ENCODE peak calls at places on chromosome 11, in eight cellular contexts. One of them, this sample, is unnamed. For H3K4me1, the result is how much of the 10 kb centered on the place peaks cover.

GRCh38 chr11:1472180-1473005 is 14.2 kb downstream of the MOB2 start:
- DNase-seq in psoas muscle: peak
- DNase-seq in tibial artery: peak
- DNase-seq in tibial nerve: no peak
- DNase-seq in body of pancreas: peak
- DNase-seq in PC-3: no peak
- DNase-seq in CD4-positive, CD25-positive, alpha-beta regulatory T cell: no peak
- DNase-seq in thoracic aorta: no peak
- DNase-seq in this sample: no peak

GRCh38 chr11:129950319-129951034 is 52.2 kb downstream of the PRDM10 start:
- DNase-seq in psoas muscle: peak
- DNase-seq in tibial artery: no peak
- DNase-seq in body of pancreas: peak
- DNase-seq in tibial nerve: peak
- DNase-seq in thoracic aorta: no peak
- DNase-seq in CD4-positive, CD25-positive, alpha-beta regulatory T cell: no peak
- DNase-seq in PC-3: no peak
- DNase-seq in this sample: peak

GRCh38 chr11:110249066-110249465 is 47.3 kb downstream of the RDX start:
- DNase-seq in psoas muscle: no peak
- DNase-seq in CD4-positive, CD25-positive, alpha-beta regulatory T cell: peak
- DNase-seq in body of pancreas: no peak
- DNase-seq in thoracic aorta: no peak
- DNase-seq in tibial artery: no peak
- DNase-seq in PC-3: peak
- DNase-seq in tibial nerve: no peak
- DNase-seq in this sample: no peak

GRCh38 chr11:116703421-116703820 is 69.4 kb downstream of the BUD13 start:
- DNase-seq in CD4-positive, CD25-positive, alpha-beta regulatory T cell: peak
- DNase-seq in tibial artery: no peak
- DNase-seq in PC-3: no peak
- DNase-seq in psoas muscle: no peak
- DNase-seq in thoracic aorta: no peak
- DNase-seq in tibial nerve: no peak
- DNase-seq in body of pancreas: no peak
- DNase-seq in this sample: no peak

GRCh38 chr11:77705195-77705876 is 67.7 kb upstream of the CLNS1A start:
- DNase-seq in tibial artery: no peak
- DNase-seq in tibial nerve: no peak
- DNase-seq in CD4-positive, CD25-positive, alpha-beta regulatory T cell: peak
- DNase-seq in thoracic aorta: no peak
- DNase-seq in body of pancreas: no peak
- DNase-seq in psoas muscle: no peak
- DNase-seq in PC-3: peak
- DNase-seq in this sample: no peak

GRCh38 chr11:94139421-94139820 is 10.8 kb downstream of the PANX1 start:
- DNase-seq in thoracic aorta: no peak
- DNase-seq in tibial nerve: no peak
- DNase-seq in body of pancreas: no peak
- DNase-seq in PC-3: no peak
- DNase-seq in tibial artery: no peak
- DNase-seq in psoas muscle: no peak
- DNase-seq in CD4-positive, CD25-positive, alpha-beta regulatory T cell: no peak
- DNase-seq in this sample: no peak

GRCh38 chr11:126352934-126353801 is 2.3 kb upstream of the ST3GAL4 start:
- DNase-seq in tibial artery: no peak
- DNase-seq in CD4-positive, CD25-positive, alpha-beta regulatory T cell: peak
- DNase-seq in PC-3: peak
- DNase-seq in body of pancreas: no peak
- DNase-seq in thoracic aorta: no peak
- DNase-seq in tibial nerve: no peak
- DNase-seq in psoas muscle: no peak
- DNase-seq in this sample: no peak

GRCh38 chr11:106853850-106854401 is 164.3 kb downstream of the GUCY1A2 start:
- DNase-seq in body of pancreas: no peak
- DNase-seq in PC-3: no peak
- DNase-seq in tibial artery: peak
- DNase-seq in tibial nerve: no peak
- DNase-seq in thoracic aorta: no peak
- DNase-seq in CD4-positive, CD25-positive, alpha-beta regulatory T cell: no peak
- DNase-seq in psoas muscle: no peak
- DNase-seq in this sample: no peak

GRCh38 chr11:19953909-19954308 is 206.4 kb downstream of the DBX1 start:
- DNase-seq in psoas muscle: no peak
- DNase-seq in PC-3: peak
- DNase-seq in thoracic aorta: no peak
- DNase-seq in tibial nerve: no peak
- DNase-seq in CD4-positive, CD25-positive, alpha-beta regulatory T cell: no peak
- DNase-seq in body of pancreas: peak
- DNase-seq in tibial artery: no peak
- DNase-seq in this sample: no peak

GRCh38 chr11:2248242-2248641 is 22.1 kb downstream of the ASCL2 start:
- DNase-seq in PC-3: no peak
- DNase-seq in psoas muscle: no peak
- DNase-seq in tibial artery: no peak
- DNase-seq in thoracic aorta: no peak
- DNase-seq in body of pancreas: no peak
- DNase-seq in CD4-positive, CD25-positive, alpha-beta regulatory T cell: no peak
- DNase-seq in tibial nerve: no peak
- DNase-seq in this sample: peak

GRCh38 chr11:118892515-118892914 is 8.8 kb downstream of the CXCR5 start:
- DNase-seq in PC-3: no peak
- DNase-seq in tibial artery: no peak
- DNase-seq in body of pancreas: peak
- DNase-seq in thoracic aorta: no peak
- DNase-seq in tibial nerve: no peak
- DNase-seq in psoas muscle: no peak
- DNase-seq in CD4-positive, CD25-positive, alpha-beta regulatory T cell: peak
- DNase-seq in this sample: no peak

GRCh38 chr11:95243658-95244057 is 12.7 kb upstream of the SESN3 start:
- DNase-seq in body of pancreas: no peak
- DNase-seq in psoas muscle: no peak
- DNase-seq in tibial artery: no peak
- DNase-seq in CD4-positive, CD25-positive, alpha-beta regulatory T cell: no peak
- DNase-seq in tibial nerve: no peak
- DNase-seq in PC-3: no peak
- DNase-seq in thoracic aorta: no peak
- DNase-seq in this sample: no peak

GRCh38 chr11:95239871-95240648 is 9.1 kb upstream of the SESN3 start:
- DNase-seq in tibial nerve: no peak
- DNase-seq in PC-3: no peak
- DNase-seq in tibial artery: no peak
- DNase-seq in body of pancreas: no peak
- DNase-seq in CD4-positive, CD25-positive, alpha-beta regulatory T cell: no peak
- DNase-seq in thoracic aorta: no peak
- DNase-seq in psoas muscle: no peak
- DNase-seq in this sample: no peak

GRCh38 chr11:95242990-95243590 is 12.1 kb upstream of the SESN3 start:
- DNase-seq in psoas muscle: no peak
- DNase-seq in PC-3: no peak
- DNase-seq in tibial artery: no peak
- DNase-seq in body of pancreas: no peak
- DNase-seq in CD4-positive, CD25-positive, alpha-beta regulatory T cell: no peak
- DNase-seq in thoracic aorta: no peak
- DNase-seq in tibial nerve: no peak
- DNase-seq in this sample: no peak

GRCh38 chr11:95242202-95242989 is 11.4 kb upstream of the SESN3 start:
- DNase-seq in CD4-positive, CD25-positive, alpha-beta regulatory T cell: no peak
- DNase-seq in tibial artery: no peak
- DNase-seq in tibial nerve: no peak
- DNase-seq in thoracic aorta: no peak
- DNase-seq in body of pancreas: no peak
- DNase-seq in psoas muscle: no peak
- DNase-seq in PC-3: no peak
- DNase-seq in this sample: peak

GRCh38 chr11:95241673-95242072 is 10.7 kb upstream of the SESN3 start:
- DNase-seq in CD4-positive, CD25-positive, alpha-beta regulatory T cell: no peak
- DNase-seq in psoas muscle: no peak
- DNase-seq in thoracic aorta: no peak
- DNase-seq in body of pancreas: no peak
- DNase-seq in tibial nerve: no peak
- DNase-seq in PC-3: no peak
- DNase-seq in tibial artery: no peak
- DNase-seq in this sample: no peak
- H3K4me3 ChIP-seq in CD4-positive, CD25-positive, alpha-beta regulatory T cell: no peak
- H3K4me3 ChIP-seq in psoas muscle: no peak
- H3K4me3 ChIP-seq in thoracic aorta: peak
- H3K4me3 ChIP-seq in body of pancreas: no peak
- H3K4me3 ChIP-seq in tibial nerve: no peak
- H3K4me3 ChIP-seq in PC-3: no peak
- H3K4me3 ChIP-seq in tibial artery: no peak
- H3K4me3 ChIP-seq in this sample: no peak

DNA sequence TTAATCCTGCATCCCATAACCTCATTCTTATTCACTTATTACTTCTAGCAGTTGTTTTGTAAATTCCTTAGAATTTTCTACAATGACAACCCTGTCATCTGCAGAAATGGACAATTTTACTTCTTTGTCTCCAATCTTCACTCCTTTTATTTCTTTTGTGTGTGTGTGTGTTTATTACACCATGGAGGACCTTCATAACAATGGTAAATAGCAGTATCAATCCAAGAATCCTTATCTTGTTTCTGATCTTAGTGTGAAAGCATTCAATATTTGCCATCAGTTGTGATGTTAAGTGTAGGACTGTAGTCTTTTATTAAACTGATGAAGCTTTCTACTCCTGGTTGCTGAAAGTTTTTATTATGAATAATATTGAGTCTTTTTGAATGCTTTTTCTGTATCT is 109.1 kb downstream of the MPPED2 start:
- DNase-seq in tibial artery: no peak
- DNase-seq in psoas muscle: no peak
- DNase-seq in tibial nerve: no peak
- DNase-seq in CD4-positive, CD25-positive, alpha-beta regulatory T cell: no peak
- DNase-seq in PC-3: no peak
- DNase-seq in thoracic aorta: no peak
- DNase-seq in body of pancreas: no peak
- DNase-seq in this sample: no peak
- H3K4me1 ChIP-seq in tibial artery: under half
- H3K4me1 ChIP-seq in psoas muscle: under half
- H3K4me1 ChIP-seq in tibial nerve: under half
- H3K4me1 ChIP-seq in CD4-positive, CD25-positive, alpha-beta regulatory T cell: under half
- H3K4me1 ChIP-seq in PC-3: under half
- H3K4me1 ChIP-seq in thoracic aorta: under half
- H3K4me1 ChIP-seq in body of pancreas: under half
- H3K4me1 ChIP-seq in this sample: under half

GRCh38 chr11:74462009-74462408 is 5.3 kb downstream of the KCNE3 start:
- DNase-seq in psoas muscle: peak
- DNase-seq in PC-3: no peak
- DNase-seq in tibial artery: peak
- DNase-seq in body of pancreas: peak
- DNase-seq in tibial nerve: peak
- DNase-seq in CD4-positive, CD25-positive, alpha-beta regulatory T cell: no peak
- DNase-seq in thoracic aorta: peak
- DNase-seq in this sample: peak

GRCh38 chr11:74460481-74461154 is 6.7 kb downstream of the KCNE3 start:
- DNase-seq in thoracic aorta: no peak
- DNase-seq in tibial nerve: no peak
- DNase-seq in psoas muscle: no peak
- DNase-seq in PC-3: peak
- DNase-seq in body of pancreas: no peak
- DNase-seq in CD4-positive, CD25-positive, alpha-beta regulatory T cell: peak
- DNase-seq in tibial artery: no peak
- DNase-seq in this sample: no peak

GRCh38 chr11:74463216-74463615 is 4.1 kb downstream of the KCNE3 start:
- DNase-seq in psoas muscle: no peak
- DNase-seq in body of pancreas: no peak
- DNase-seq in CD4-positive, CD25-positive, alpha-beta regulatory T cell: no peak
- DNase-seq in thoracic aorta: no peak
- DNase-seq in tibial nerve: no peak
- DNase-seq in PC-3: no peak
- DNase-seq in tibial artery: no peak
- DNase-seq in this sample: no peak

GRCh38 chr11:74464746-74465145 is 2.6 kb downstream of the KCNE3 start:
- DNase-seq in PC-3: no peak
- DNase-seq in tibial artery: no peak
- DNase-seq in thoracic aorta: no peak
- DNase-seq in CD4-positive, CD25-positive, alpha-beta regulatory T cell: no peak
- DNase-seq in body of pancreas: no peak
- DNase-seq in psoas muscle: no peak
- DNase-seq in tibial nerve: no peak
- DNase-seq in this sample: no peak

GRCh38 chr11:74462631-74463030 is 4.7 kb downstream of the KCNE3 start:
- DNase-seq in tibial artery: no peak
- DNase-seq in psoas muscle: no peak
- DNase-seq in tibial nerve: no peak
- DNase-seq in PC-3: no peak
- DNase-seq in CD4-positive, CD25-positive, alpha-beta regulatory T cell: no peak
- DNase-seq in thoracic aorta: no peak
- DNase-seq in body of pancreas: no peak
- DNase-seq in this sample: no peak
- H3K4me3 ChIP-seq in tibial artery: no peak
- H3K4me3 ChIP-seq in psoas muscle: no peak
- H3K4me3 ChIP-seq in tibial nerve: no peak
- H3K4me3 ChIP-seq in PC-3: no peak
- H3K4me3 ChIP-seq in CD4-positive, CD25-positive, alpha-beta regulatory T cell: no peak
- H3K4me3 ChIP-seq in thoracic aorta: no peak
- H3K4me3 ChIP-seq in body of pancreas: no peak
- H3K4me3 ChIP-seq in this sample: no peak

DNA sequence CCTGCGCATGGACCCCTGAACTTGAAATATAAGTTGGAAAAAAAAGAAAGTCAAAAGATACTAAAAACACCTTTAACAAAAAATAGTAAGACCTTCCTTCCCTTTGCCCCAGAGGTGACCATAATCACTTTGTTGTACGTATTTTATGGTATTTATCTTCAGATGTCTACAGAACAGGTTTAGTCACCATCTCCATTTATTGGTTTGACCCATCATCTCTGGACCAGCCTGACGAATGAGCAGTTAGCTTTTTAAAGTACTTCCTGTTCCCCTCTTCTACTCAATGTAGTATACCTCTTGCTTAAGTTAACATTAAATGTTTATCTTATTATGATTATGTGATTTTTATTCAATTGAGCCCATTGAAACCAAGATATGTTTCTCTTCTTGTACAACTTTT is 64.7 kb upstream of the CREB3L1 start:
- DNase-seq in PC-3: peak
- DNase-seq in tibial artery: no peak
- DNase-seq in thoracic aorta: no peak
- DNase-seq in CD4-positive, CD25-positive, alpha-beta regulatory T cell: no peak
- DNase-seq in tibial nerve: no peak
- DNase-seq in body of pancreas: no peak
- DNase-seq in psoas muscle: no peak
- DNase-seq in this sample: no peak
- H3K4me1 ChIP-seq in PC-3: under half
- H3K4me1 ChIP-seq in tibial artery: under half
- H3K4me1 ChIP-seq in thoracic aorta: under half
- H3K4me1 ChIP-seq in CD4-positive, CD25-positive, alpha-beta regulatory T cell: under half
- H3K4me1 ChIP-seq in tibial nerve: under half
- H3K4me1 ChIP-seq in body of pancreas: under half
- H3K4me1 ChIP-seq in psoas muscle: under half
- H3K4me1 ChIP-seq in this sample: under half